ENCODE peak calls at places on chromosomes 1 and 21, in eight cellular contexts. S is cardiac muscle cell, K is right lobe of liver, A is retinal pigment epithelial cell, R is GM12864, Y is PC-9, D is dorsolateral prefrontal cortex, T is GM12865. Z is an unnamed sample.

GRCh38 chr1:226452981-226453380 is 45.1 kb upstream of the PARP1 start:
- DNase-seq in S (peak), K (no peak), A (no peak), R (no peak), Y (no peak), D (no peak), T (no peak), Z (no peak)

GRCh38 chr1:71655604-71656003 is 574.8 kb upstream of the ZRANB2 start:
- DNase-seq in S (no peak), K (no peak), A (no peak), R (no peak), Y (no peak), D (no peak), T (no peak), Z (no peak)

GRCh38 chr1:220313576-220313975 is 41.3 kb upstream of the RAB3GAP2 start:
- DNase-seq in S (no peak), K (no peak), A (no peak), R (no peak), Y (no peak), D (no peak), T (no peak), Z (no peak)

GRCh38 chr1:16175610-16176553 is 20.0 kb upstream of the EPHA2 start:
- DNase-seq in S (peak), K (peak), A (no peak), R (no peak), Y (peak), D (peak), T (no peak), Z (peak)

GRCh38 chr1:214550339-214551051 is 907 bp downstream of the PTPN14 start:
- DNase-seq in S (no peak), K (no peak), A (no peak), R (no peak), Y (peak), D (no peak), T (no peak), Z (no peak)

GRCh38 chr1:118100686-118101300 is 84.2 kb downstream of the SPAG17 start:
- DNase-seq in S (no peak), K (no peak), A (no peak), R (no peak), Y (no peak), D (no peak), T (no peak), Z (no peak)

GRCh38 chr1:168719306-168720111 is 9.5 kb downstream of the DPT start:
- DNase-seq in S (no peak), K (no peak), A (no peak), R (no peak), Y (peak), D (no peak), T (peak), Z (peak)

GRCh38 chr1:161987303-161987702 is 36.4 kb downstream of the OLFML2B start:
- DNase-seq in S (no peak), K (no peak), A (no peak), R (no peak), Y (no peak), D (no peak), T (no peak), Z (no peak)

GRCh38 chr1:100943533-100943932 is 47.6 kb downstream of the SLC30A7 start:
- DNase-seq in S (no peak), K (no peak), A (no peak), R (no peak), Y (no peak), D (no peak), T (no peak), Z (no peak)

GRCh38 chr21:44520326-44521300 is 19.4 kb downstream of the KRTAP10-1 start:
- DNase-seq in S (no peak), K (no peak), A (no peak), R (no peak), Y (no peak), D (peak), T (no peak), Z (no peak)

GRCh38 chr1:209416009-209416408 is 167.5 kb upstream of the CAMK1G start:
- DNase-seq in S (no peak), K (no peak), A (no peak), R (no peak), Y (peak), D (no peak), T (no peak), Z (peak)

GRCh38 chr1:68211781-68212180 is 20.5 kb downstream of the WLS start:
- DNase-seq in S (no peak), K (no peak), A (no peak), R (no peak), Y (no peak), D (no peak), T (no peak), Z (no peak)

GRCh38 chr1:236795757-236796719 is 946 bp downstream of the MTR start:
- DNase-seq in S (peak), K (no peak), A (no peak), R (peak), Y (no peak), D (no peak), T (no peak), Z (peak)

GRCh38 chr1:11526071-11526895 is 47.3 kb downstream of the DISP3 start:
- DNase-seq in S (no peak), K (peak), A (no peak), R (no peak), Y (no peak), D (no peak), T (no peak), Z (peak)

GRCh38 chr1:29524285-29525065 is 288.2 kb downstream of the PTPRU start:
- DNase-seq in S (no peak), K (no peak), A (no peak), R (no peak), Y (no peak), D (no peak), T (no peak), Z (no peak)

GRCh38 chr1:111726311-111726710 is 12.9 kb downstream of the INKA2 start:
- DNase-seq in S (no peak), K (no peak), A (no peak), R (no peak), Y (no peak), D (no peak), T (no peak), Z (no peak)

GRCh38 chr1:17957588-17958267 is 149.9 kb upstream of the IGSF21 start:
- DNase-seq in S (no peak), K (no peak), A (no peak), R (no peak), Y (no peak), D (no peak), T (no peak), Z (peak)

GRCh38 chr1:3372317-3372716 is 82.1 kb upstream of the ARHGEF16 start:
- DNase-seq in S (no peak), K (no peak), A (no peak), R (no peak), Y (no peak), D (no peak), T (no peak), Z (no peak)

GRCh38 chr1:74771913-74772515 is 39.1 kb downstream of the TYW3 start:
- DNase-seq in S (peak), K (no peak), A (peak), R (peak), Y (no peak), D (no peak), T (peak), Z (peak)

GRCh38 chr1:185860876-185861275 is 126.7 kb downstream of the HMCN1 start:
- DNase-seq in S (no peak), K (no peak), A (no peak), R (no peak), Y (no peak), D (no peak), T (no peak), Z (no peak)

GRCh38 chr1:183275322-183275721 is 89.3 kb downstream of the LAMC2 start:
- DNase-seq in S (no peak), K (no peak), A (no peak), R (no peak), Y (no peak), D (no peak), T (no peak), Z (no peak)

DNA sequence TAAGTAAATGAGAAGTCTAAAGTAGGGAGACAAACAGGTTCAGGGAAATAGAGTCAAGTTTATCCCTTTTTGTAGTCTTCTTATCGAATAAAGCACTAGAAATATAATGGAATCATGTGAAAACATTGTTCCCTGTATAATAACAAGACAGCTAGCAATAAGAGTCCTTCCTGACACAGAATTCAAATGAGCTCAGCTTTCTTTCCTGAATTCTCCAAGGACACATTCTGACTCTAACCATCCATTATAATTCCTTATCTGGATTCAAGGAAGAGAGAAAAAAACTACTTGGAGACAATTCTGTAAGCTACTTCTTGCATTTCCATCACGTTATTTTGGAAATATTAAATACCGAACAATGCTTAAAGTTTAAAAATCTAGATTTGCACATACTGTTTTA is 58.8 kb downstream of the ANKRD13C start:
- DNase-seq in S (no peak), K (no peak), A (no peak), R (no peak), Y (no peak), D (no peak), T (no peak), Z (no peak)
- H3K4me3 ChIP-seq in S (no peak), K (no peak), A (no peak), R (no peak), Y (no peak), D (no peak), T (no peak), Z (no peak)

GRCh38 chr1:30756206-30756544 is 1.4 kb downstream of the LAPTM5 start:
- DNase-seq in S (no peak), K (no peak), A (no peak), R (no peak), Y (no peak), D (no peak), T (no peak), Z (no peak)

GRCh38 chr1:30756545-30757195 is 904 bp downstream of the LAPTM5 start:
- DNase-seq in S (no peak), K (peak), A (no peak), R (no peak), Y (peak), D (peak), T (peak), Z (peak)

GRCh38 chr1:30754684-30755171 is 2.8 kb downstream of the LAPTM5 start:
- DNase-seq in S (no peak), K (no peak), A (no peak), R (peak), Y (no peak), D (no peak), T (peak), Z (no peak)

GRCh38 chr1:30755746-30756145 is 1.8 kb downstream of the LAPTM5 start:
- DNase-seq in S (no peak), K (peak), A (no peak), R (no peak), Y (no peak), D (no peak), T (no peak), Z (no peak)

GRCh38 chr1:30755334-30755733 is 2.2 kb downstream of the LAPTM5 start:
- DNase-seq in S (no peak), K (no peak), A (no peak), R (no peak), Y (no peak), D (no peak), T (no peak), Z (no peak)
- H3K4me3 ChIP-seq in S (no peak), K (peak), A (no peak), R (peak), Y (no peak), D (peak), T (peak), Z (no peak)

DNA sequence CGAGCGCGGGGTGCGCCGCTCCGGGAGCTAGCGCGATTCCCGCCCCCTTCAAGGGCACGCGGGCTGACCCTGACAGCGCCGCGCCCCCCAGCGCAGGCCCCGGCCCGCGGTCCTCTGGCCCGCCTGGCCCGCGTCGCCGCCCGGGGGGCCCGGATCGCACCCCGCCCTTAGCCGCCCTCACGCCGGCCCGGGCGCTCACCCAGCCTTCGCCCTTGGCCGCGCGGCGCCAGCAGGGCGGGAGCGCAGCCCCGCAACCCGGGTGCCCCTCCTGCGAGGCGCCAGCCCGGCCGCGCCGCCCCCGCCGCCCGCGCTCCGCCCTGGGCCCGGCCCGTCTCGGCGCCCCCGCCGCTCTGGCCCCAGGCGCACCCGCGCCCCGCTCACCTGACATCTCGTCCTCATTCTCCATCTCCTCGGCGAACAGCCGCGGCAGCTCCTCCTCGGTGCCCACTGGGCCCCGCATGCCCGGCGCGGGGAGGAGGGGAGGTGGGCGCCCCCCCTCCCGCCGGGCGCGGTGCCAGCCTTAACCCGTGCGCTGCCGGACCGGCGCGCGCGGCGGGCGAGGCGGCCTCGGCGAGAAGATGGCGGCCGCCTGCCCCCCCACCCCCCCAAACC is 451 bp downstream of the CHD5 start:
- DNase-seq in S (peak), K (no peak), A (no peak), R (no peak), Y (no peak), D (no peak), T (no peak), Z (no peak)
- H3K4me3 ChIP-seq in S (peak), K (no peak), A (no peak), R (no peak), Y (no peak), D (peak), T (no peak), Z (no peak)

DNA sequence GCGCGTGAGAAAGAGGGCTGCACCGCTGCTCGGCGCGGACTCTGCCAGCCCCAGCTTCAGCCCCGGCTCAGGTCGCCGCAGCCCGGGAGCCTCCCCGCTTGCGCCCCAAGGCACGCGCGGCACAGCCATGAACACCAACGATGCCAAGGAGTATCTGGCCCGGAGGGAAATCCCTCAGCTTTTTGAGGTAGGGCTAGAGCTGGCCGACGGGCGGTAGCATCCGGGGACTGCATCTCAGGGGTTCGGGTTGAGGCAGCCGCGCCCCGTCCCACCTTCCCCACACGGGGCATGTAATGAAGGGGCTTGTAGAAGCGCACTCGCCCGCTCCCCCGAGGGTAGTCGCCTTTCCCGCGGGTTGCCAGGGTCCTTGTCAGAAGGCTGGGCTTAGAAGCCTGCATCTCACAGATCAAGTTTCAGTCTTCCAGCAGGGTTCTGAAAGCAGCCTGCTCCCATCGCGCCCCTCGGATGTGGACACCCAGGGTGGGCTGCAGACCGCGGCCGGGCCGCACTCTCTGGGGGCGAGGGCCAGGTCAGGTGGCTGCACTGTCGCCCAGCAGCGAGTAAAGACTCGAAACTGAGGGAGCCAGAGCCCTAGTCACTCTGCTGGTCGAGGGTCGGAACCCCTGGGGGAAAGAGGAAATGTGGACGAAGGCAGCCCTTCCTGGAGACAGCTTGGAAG is 507 bp downstream of the AK5 start:
- DNase-seq in S (peak), K (peak), A (no peak), R (no peak), Y (peak), D (peak), T (no peak), Z (no peak)
- H3K4me3 ChIP-seq in S (peak), K (peak), A (peak), R (peak), Y (peak), D (peak), T (peak), Z (peak)

GRCh38 chr1:156813750-156814570 is 2.7 kb downstream of the SH2D2A start:
- DNase-seq in S (peak), K (peak), A (no peak), R (no peak), Y (peak), D (peak), T (peak), Z (peak)

GRCh38 chr1:156814571-156815260 is 1.9 kb downstream of the SH2D2A start:
- DNase-seq in S (no peak), K (no peak), A (no peak), R (no peak), Y (no peak), D (no peak), T (no peak), Z (peak)

GRCh38 chr1:156816561-156817328 is at the start of gene SH2D2A:
- DNase-seq in S (no peak), K (no peak), A (no peak), R (peak), Y (no peak), D (no peak), T (peak), Z (peak)

GRCh38 chr1:156815851-156816536 is 654 bp downstream of the SH2D2A start:
- DNase-seq in S (no peak), K (no peak), A (no peak), R (no peak), Y (no peak), D (no peak), T (no peak), Z (no peak)

DNA sequence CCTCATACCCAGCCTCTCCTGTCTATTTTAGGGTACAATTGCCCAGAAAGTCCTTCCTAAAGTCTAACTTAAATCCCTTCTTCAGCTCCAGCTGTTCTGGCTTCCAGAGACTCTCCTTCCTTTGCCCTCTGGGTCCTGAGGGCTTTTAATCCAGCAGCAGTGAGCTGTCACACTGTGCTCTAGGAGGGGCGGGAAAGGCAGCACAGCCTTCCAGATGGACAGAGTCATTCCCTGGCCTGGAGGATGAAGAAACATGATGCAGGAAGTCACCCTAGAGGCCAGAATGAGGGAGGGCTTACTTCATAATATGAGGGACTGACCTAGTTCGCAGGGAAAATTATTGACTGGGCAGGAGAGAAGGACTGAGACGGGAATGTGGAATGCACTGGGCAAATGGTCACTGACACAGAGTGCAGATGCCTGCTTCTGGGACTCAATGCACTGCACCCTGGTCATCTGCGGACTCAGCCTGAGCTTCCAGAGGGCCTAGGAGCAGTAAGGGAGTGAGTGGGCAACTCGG is 1.3 kb downstream of the SH2D2A start:
- DNase-seq in S (no peak), K (no peak), A (no peak), R (no peak), Y (no peak), D (no peak), T (no peak), Z (peak)
- H3K4me3 ChIP-seq in S (no peak), K (no peak), A (no peak), R (peak), Y (no peak), D (no peak), T (no peak), Z (no peak)

GRCh38 chr1:1782399-1783221 is 4.3 kb upstream of the NADK start:
- DNase-seq in S (peak), K (peak), A (no peak), R (no peak), Y (peak), D (no peak), T (peak), Z (peak)
- H3K4me3 ChIP-seq in S (peak), K (peak), A (peak), R (no peak), Y (peak), D (peak), T (peak), Z (peak)

GRCh38 chr21:41777934-41778815 is 11.3 kb upstream of the RIPK4 start:
- DNase-seq in S (peak), K (peak), A (peak), R (no peak), Y (peak), D (peak), T (peak), Z (peak)
- H3K4me3 ChIP-seq in S (no peak), K (no peak), A (no peak), R (no peak), Y (no peak), D (no peak), T (no peak), Z (no peak)

DNA sequence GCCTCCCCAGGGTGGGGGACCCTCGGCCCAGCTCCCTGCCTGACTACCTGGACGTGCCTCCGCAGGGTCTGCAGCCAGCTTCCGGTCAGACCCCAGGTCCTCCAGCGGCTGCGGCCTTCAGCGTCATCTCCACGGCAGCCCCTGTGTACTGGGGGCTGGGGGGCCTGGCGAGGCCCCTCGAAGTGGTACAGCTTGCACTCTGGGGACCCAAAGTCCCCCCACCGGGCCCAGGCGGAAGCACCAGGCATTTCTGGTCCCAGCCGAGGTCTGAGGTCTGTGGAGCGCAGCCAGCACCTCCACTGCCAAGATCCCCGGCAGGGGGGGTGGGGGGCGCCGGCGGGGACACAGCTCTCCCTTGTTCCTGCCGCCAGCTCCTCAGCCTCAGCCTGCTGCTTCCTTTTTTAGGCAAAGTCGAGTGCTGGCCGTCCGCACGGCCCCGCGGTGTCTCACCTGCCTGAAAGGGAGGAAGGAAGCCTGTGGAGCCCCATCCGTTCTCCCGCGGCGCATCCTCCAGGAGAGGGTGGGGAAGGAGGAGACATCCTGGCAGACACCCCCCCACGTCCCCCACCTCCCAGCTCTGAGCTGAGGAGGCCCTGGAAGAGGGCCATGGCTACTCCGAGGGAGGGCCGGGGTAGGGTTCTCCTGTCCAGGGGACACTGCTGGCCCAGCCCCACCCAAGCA is 1.2 kb upstream of the VWA1 start:
- DNase-seq in S (peak), K (peak), A (no peak), R (no peak), Y (peak), D (peak), T (no peak), Z (no peak)
- H3K4me3 ChIP-seq in S (no peak), K (no peak), A (no peak), R (no peak), Y (no peak), D (peak), T (no peak), Z (no peak)